ENCODE peak calls at places on chromosomes 12 and 14, in ten cellular contexts. M is SW 1271; J is activated CD8-positive, alpha-beta T cell treated with anti-CD3 and anti-CD28 coated beads, Interleukin-2, amount 10 ng/mL, durations not matched to agents 7 days and 5 days; F is lung; I is uterus; P is tibial nerve; H is CD8-positive, alpha-beta memory T cell; Y is progenitor cell of endocrine pancreas; B is neural progenitor cell; G is thoracic aorta. D is an unnamed sample.

GRCh38 chr14:56885795-56886194 is 75.5 kb upstream of the OTX2 start:
- DNase-seq in M (no peak), J (no peak), F (no peak), I (no peak), P (no peak), H (no peak), Y (no peak), B (peak), G (no peak), D (no peak)

GRCh38 chr12:24201258-24201970 is 251.9 kb upstream of the SOX5 start:
- DNase-seq in M (no peak), J (no peak), F (no peak), I (no peak), P (no peak), H (no peak), Y (no peak), B (no peak), G (no peak), D (no peak)

GRCh38 chr12:120882055-120882555 is 22.1 kb downstream of the SPPL3 start:
- DNase-seq in M (no peak), J (no peak), F (no peak), I (no peak), P (no peak), H (no peak), Y (no peak), B (no peak), G (no peak), D (no peak)

GRCh38 chr12:44184499-44185206 is 348.8 kb downstream of the TMEM117 start:
- DNase-seq in M (no peak), J (no peak), F (no peak), I (no peak), P (no peak), H (no peak), Y (no peak), B (no peak), G (no peak), D (no peak)

GRCh38 chr14:24439257-24439656 is 3.3 kb downstream of the SDR39U1 start:
- DNase-seq in M (no peak), J (peak), F (no peak), I (no peak), P (no peak), H (no peak), Y (no peak), B (no peak), G (no peak), D (no peak)

GRCh38 chr14:54617467-54617866 is 50.5 kb downstream of the SAMD4A start:
- DNase-seq in M (no peak), J (no peak), F (no peak), I (no peak), P (no peak), H (no peak), Y (no peak), B (no peak), G (no peak), D (no peak)

GRCh38 chr12:88952543-88952942 is 372.3 kb upstream of the KITLG start:
- DNase-seq in M (no peak), J (no peak), F (no peak), I (no peak), P (no peak), H (no peak), Y (no peak), B (no peak), G (no peak), D (no peak)

GRCh38 chr14:73502017-73502619 is 11.4 kb downstream of the RIOX1 start:
- DNase-seq in M (no peak), J (no peak), F (no peak), I (no peak), P (no peak), H (no peak), Y (no peak), B (no peak), G (no peak), D (no peak)

GRCh38 chr12:22625671-22626251 is 790 bp downstream of the ETNK1 start:
- DNase-seq in M (no peak), J (peak), F (no peak), I (peak), P (peak), H (peak), Y (peak), B (peak), G (no peak), D (peak)

GRCh38 chr12:25052191-25053020 is 103.5 kb upstream of the BCAT1 start:
- DNase-seq in M (no peak), J (peak), F (peak), I (no peak), P (no peak), H (peak), Y (no peak), B (no peak), G (no peak), D (no peak)

GRCh38 chr14:101004954-101005353 is 101.4 kb upstream of the RTL1 start:
- DNase-seq in M (no peak), J (no peak), F (no peak), I (no peak), P (no peak), H (no peak), Y (no peak), B (no peak), G (no peak), D (no peak)

GRCh38 chr14:50757702-50758101 is 73.3 kb downstream of the NIN start:
- DNase-seq in M (no peak), J (no peak), F (no peak), I (no peak), P (no peak), H (no peak), Y (no peak), B (no peak), G (no peak), D (no peak)

GRCh38 chr14:81455344-81455743 is 55.2 kb upstream of the STON2 start:
- DNase-seq in M (no peak), J (no peak), F (no peak), I (no peak), P (no peak), H (no peak), Y (no peak), B (no peak), G (no peak), D (no peak)

GRCh38 chr12:58416211-58416610 is 474.8 kb downstream of the ATP23 start:
- DNase-seq in M (no peak), J (no peak), F (no peak), I (no peak), P (no peak), H (no peak), Y (no peak), B (no peak), G (no peak), D (no peak)

GRCh38 chr12:107282628-107283027 is 189.3 kb upstream of the CRY1 start:
- DNase-seq in M (no peak), J (no peak), F (no peak), I (no peak), P (no peak), H (no peak), Y (no peak), B (no peak), G (no peak), D (no peak)

GRCh38 chr12:53482626-53483165 is 16.6 kb downstream of the MAP3K12 start:
- DNase-seq in M (no peak), J (no peak), F (no peak), I (peak), P (no peak), H (no peak), Y (no peak), B (no peak), G (no peak), D (no peak)

GRCh38 chr12:4215862-4216541 is 57.6 kb upstream of the CCND2 start:
- DNase-seq in M (no peak), J (no peak), F (no peak), I (no peak), P (no peak), H (no peak), Y (no peak), B (no peak), G (no peak), D (no peak)

GRCh38 chr12:52254180-52254964 is 20.1 kb upstream of the KRT86 start:
- DNase-seq in M (no peak), J (no peak), F (no peak), I (no peak), P (no peak), H (no peak), Y (no peak), B (no peak), G (no peak), D (no peak)

GRCh38 chr12:67268335-67268895 is 743 bp upstream of the CAND1 start:
- DNase-seq in M (peak), J (peak), F (peak), I (peak), P (peak), H (peak), Y (peak), B (peak), G (peak), D (peak)

GRCh38 chr14:61452452-61452851 is 131.1 kb downstream of the PRKCH start:
- DNase-seq in M (no peak), J (peak), F (no peak), I (no peak), P (no peak), H (peak), Y (no peak), B (no peak), G (no peak), D (no peak)

GRCh38 chr12:38838211-38838850 is 67.1 kb downstream of the CPNE8 start:
- DNase-seq in M (no peak), J (no peak), F (no peak), I (no peak), P (no peak), H (no peak), Y (no peak), B (no peak), G (no peak), D (no peak)

GRCh38 chr14:94598816-94599655 is 13.2 kb upstream of the SERPINA3 start:
- DNase-seq in M (peak), J (no peak), F (peak), I (peak), P (peak), H (no peak), Y (peak), B (peak), G (peak), D (no peak)

GRCh38 chr12:91182664-91183455 is at the start of gene DCN:
- DNase-seq in M (no peak), J (no peak), F (no peak), I (no peak), P (no peak), H (no peak), Y (no peak), B (no peak), G (no peak), D (no peak)

GRCh38 chr12:121334513-121335343 is 17.5 kb downstream of the ANAPC5 start:
- DNase-seq in M (peak), J (peak), F (no peak), I (no peak), P (peak), H (no peak), Y (no peak), B (peak), G (no peak), D (no peak)

GRCh38 chr12:56758728-56759269 is 4.3 kb upstream of the HSD17B6 start:
- DNase-seq in M (no peak), J (no peak), F (no peak), I (no peak), P (no peak), H (no peak), Y (no peak), B (no peak), G (no peak), D (no peak)

GRCh38 chr12:65232490-65233077 is 45.9 kb upstream of the MSRB3 start:
- DNase-seq in M (no peak), J (no peak), F (no peak), I (no peak), P (no peak), H (no peak), Y (no peak), B (no peak), G (no peak), D (no peak)

GRCh38 chr12:123928897-123929296 is 43.7 kb downstream of the CCDC92 start:
- DNase-seq in M (no peak), J (no peak), F (no peak), I (no peak), P (no peak), H (no peak), Y (no peak), B (no peak), G (no peak), D (no peak)